ENCODE peak calls at places on chromosomes 4 and X, in six cellular contexts. G, N, C, L, F and Z are unnamed samples.

GRCh38 chr4:47646372-47646771 is 161.3 kb downstream of the ATP10D start:
- DNase-seq in F (no peak), C (no peak), G (no peak), L (no peak), N (no peak), Z (no peak)

GRCh38 chr4:5629542-5629941 is 78.8 kb downstream of the EVC2 start:
- DNase-seq in L (no peak), N (no peak), C (no peak), F (no peak), G (no peak), Z (no peak)

GRCh38 chr4:165294907-165295306 is 32.6 kb upstream of the MSMO1 start:
- DNase-seq in F (no peak), C (no peak), N (no peak), L (no peak), G (no peak), Z (no peak)

GRCh38 chr4:95585016-95585695 is 36.4 kb upstream of the UNC5C start:
- DNase-seq in L (peak), G (no peak), F (no peak), C (no peak), N (peak), Z (peak)

GRCh38 chr4:130714006-130714405 is 1618.1 kb downstream of the C4orf33 start:
- DNase-seq in L (no peak), G (no peak), N (no peak), C (no peak), F (no peak), Z (no peak)

GRCh38 chrX:155065035-155065734 is 5.8 kb downstream of the CMC4 start:
- DNase-seq in G (no peak), C (no peak), F (no peak), N (peak), L (peak), Z (peak)

GRCh38 chrX:151151668-151152267 is 24.6 kb upstream of the GPR50 start:
- DNase-seq in C (peak), G (no peak), F (peak), L (peak), N (peak), Z (peak)

GRCh38 chrX:17328837-17329236 is 46.2 kb upstream of the NHS start:
- DNase-seq in G (no peak), N (no peak), F (no peak), L (no peak), C (no peak), Z (no peak)

GRCh38 chrX:27598312-27598711 is 8.2 kb downstream of the DCAF8L2 start:
- DNase-seq in C (peak), G (no peak), F (peak), N (no peak), L (peak), Z (peak)

GRCh38 chr4:157739237-157739636 is 433.6 kb downstream of the GASK1B start:
- DNase-seq in N (no peak), F (no peak), G (no peak), C (peak), L (peak), Z (peak)

GRCh38 chr4:39642885-39643550 is 4.4 kb upstream of the SMIM14 start:
- DNase-seq in C (no peak), G (no peak), L (peak), N (no peak), F (no peak), Z (peak)

GRCh38 chr4:185576918-185577591 is 41.7 kb upstream of the PDLIM3 start:
- DNase-seq in C (no peak), F (no peak), L (no peak), N (no peak), G (no peak), Z (peak)

GRCh38 chr4:742742-743311 is 37.2 kb downstream of the PCGF3 start:
- DNase-seq in N (peak), L (peak), C (peak), F (peak), G (peak), Z (no peak)

GRCh38 chrX:8194216-8194615 is 23.1 kb upstream of the VCX2 start:
- DNase-seq in N (no peak), F (no peak), L (no peak), G (no peak), C (no peak), Z (no peak)

GRCh38 chr4:88881227-88881569 is 175.8 kb downstream of the FAM13A start:
- DNase-seq in N (no peak), C (no peak), L (no peak), F (no peak), G (no peak), Z (no peak)

GRCh38 chr4:20251061-20251795 is 477 bp upstream of the SLIT2 start:
- DNase-seq in C (no peak), L (no peak), G (peak), F (no peak), N (peak), Z (no peak)

GRCh38 chr4:20252656-20253271 is 1.1 kb downstream of the SLIT2 start:
- DNase-seq in C (peak), N (peak), F (peak), L (no peak), G (peak), Z (peak)

GRCh38 chr4:20248155-20248558 is 3.5 kb upstream of the SLIT2 start:
- DNase-seq in C (peak), G (peak), L (no peak), F (peak), N (peak), Z (peak)

GRCh38 chr4:20251796-20252655 is at the start of gene SLIT2:
- DNase-seq in N (peak), L (peak), F (peak), C (peak), G (peak), Z (peak)

GRCh38 chr4:20249333-20249732 is 2.4 kb upstream of the SLIT2 start:
- DNase-seq in L (no peak), N (peak), G (peak), F (peak), C (peak), Z (peak)
- TF ChIP-seq CTCF in L (peak), N (peak), G (peak), F (peak), C (peak), Z (peak)

DNA sequence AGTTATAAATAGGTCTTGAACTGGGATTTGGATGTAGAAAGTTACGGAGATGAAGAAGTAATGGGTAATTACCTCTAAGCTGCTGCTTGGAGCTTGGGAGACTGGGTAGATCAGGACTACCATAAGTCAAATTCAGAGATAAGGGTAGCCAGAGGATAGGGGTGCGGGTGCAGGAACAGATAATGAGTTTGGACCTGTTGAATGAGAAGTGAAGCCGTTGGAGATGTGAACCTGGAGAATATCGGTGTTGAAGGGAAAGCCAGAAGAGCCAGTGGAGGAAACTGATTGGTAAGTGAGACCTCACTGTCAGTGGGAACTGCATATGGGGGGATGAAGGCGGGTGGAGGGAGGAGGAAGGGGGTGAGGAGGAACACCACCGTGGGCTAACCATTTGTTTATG is 618 bp upstream of the FOXO4 start:
- DNase-seq in N (no peak), C (no peak), L (no peak), G (no peak), F (no peak), Z (no peak)
- H3K4me2 ChIP-seq in N (peak), C (peak), L (peak), G (peak), F (peak), Z (peak)

GRCh38 chr4:142324572-142324971 is 521.5 kb downstream of the INPP4B start:
- DNase-seq in G (no peak), F (no peak), C (no peak), N (no peak), L (no peak), Z (no peak)
- TF ChIP-seq CTCF in G (no peak), F (no peak), C (no peak), N (no peak), L (no peak), Z (no peak)

DNA sequence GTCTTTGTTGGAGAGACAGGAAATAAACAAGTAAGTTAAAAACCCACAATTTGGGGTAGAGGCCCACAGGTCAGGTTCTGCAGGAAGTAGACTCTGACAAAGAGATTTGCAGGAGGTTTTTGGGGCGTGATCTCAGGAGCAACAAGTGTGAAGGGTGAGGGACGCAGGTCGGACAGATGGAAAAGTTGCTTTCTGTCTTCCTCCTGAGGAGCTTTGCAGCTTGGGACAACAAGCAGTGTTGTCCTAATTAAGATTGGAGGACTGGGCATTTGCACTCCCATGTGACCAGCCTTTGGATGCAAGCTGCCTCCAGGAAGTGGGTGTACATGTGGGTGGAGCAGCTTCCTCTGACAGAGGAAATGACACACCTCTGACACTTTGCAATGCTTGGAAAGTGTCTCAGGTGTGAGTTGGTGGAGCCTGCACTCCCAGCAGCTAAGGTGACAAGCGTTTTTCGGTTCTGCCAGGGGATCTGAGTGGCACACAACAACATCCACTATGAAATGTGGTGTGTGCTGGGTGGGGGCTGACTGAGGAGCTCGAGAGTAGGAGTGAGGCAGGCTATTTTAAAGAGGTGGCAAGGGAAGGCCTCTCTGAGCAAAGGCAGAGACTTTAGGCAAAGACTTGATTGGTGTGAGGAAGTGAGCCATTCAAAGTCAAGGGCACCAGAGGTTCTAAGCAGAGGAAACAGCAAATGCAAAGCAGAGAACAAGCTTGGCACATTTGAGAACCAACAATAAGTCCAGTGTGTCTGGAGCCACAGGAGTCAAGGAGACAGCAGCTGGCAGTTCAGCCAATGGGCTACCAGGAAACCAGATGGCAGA is 339.8 kb upstream of the GATB start:
- DNase-seq in N (no peak), G (no peak), C (peak), F (no peak), L (peak), Z (no peak)
- H3K4me2 ChIP-seq in N (no peak), G (no peak), C (peak), F (no peak), L (no peak), Z (no peak)

DNA sequence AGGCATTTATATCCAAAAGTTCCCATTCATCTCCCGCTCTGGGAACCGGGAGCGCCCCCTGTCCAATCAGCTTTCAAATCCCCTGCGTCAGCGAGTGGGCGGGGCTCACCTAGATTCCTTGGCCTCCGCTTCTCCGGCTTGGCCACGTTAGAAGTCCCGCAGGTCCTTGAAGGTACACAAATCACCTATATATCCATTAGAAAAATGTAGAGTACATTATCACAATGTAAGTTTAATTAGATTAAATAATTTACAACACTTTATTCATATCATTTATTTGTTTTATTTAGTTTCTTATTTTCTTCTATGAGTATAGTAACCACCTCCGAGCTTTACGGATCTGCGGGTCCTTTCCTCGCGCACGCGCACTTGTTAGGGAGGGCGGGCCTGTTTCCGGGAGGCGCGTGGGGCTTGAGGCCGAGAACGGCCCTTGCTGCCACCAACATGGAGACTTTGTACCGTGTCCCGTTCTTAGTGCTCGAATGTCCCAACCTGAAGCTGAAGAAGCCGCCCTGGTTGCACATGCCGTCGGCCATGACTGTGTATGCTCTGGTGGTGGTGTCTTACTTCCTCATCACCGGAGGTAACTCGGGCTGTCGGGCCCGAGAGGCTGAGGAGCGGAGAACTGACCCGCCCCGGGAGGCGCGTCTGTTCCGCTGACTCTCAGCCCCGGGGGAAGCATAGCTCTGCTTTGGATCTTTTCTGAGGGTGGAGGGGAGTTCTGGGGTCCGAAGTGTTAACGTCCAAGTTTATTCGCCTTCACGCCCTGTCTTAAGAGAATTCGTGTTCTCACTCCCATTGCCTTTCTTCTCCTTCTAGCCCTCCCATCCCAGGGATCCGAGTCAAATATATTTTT is at the start of gene OSTC:
- DNase-seq in L (peak), N (peak), C (peak), G (peak), F (peak), Z (peak)
- TF ChIP-seq CTCF in L (no peak), N (peak), C (no peak), G (no peak), F (no peak), Z (no peak)

DNA sequence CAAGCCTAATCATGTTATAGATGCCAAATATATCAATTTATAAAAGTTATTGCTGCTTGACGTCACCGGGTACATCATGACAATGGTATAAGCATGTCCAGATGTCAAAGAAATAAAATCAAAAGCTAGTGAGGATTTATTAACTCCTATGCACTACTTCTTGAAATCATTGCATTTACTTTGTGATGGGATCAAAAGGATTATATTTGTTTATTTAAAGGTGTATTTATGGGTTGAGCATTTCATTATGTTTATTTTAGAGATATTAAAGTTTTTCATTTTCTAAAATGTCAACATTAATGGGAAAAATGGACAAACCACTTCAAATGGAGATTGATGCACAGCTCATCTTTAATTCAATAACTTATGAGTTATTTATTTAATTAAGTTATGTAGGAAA is 277.8 kb downstream of the EPHA5 start:
- DNase-seq in F (no peak), C (no peak), G (no peak), L (no peak), N (no peak), Z (no peak)
- H3K4me2 ChIP-seq in F (no peak), C (no peak), G (no peak), L (no peak), N (no peak), Z (no peak)

DNA sequence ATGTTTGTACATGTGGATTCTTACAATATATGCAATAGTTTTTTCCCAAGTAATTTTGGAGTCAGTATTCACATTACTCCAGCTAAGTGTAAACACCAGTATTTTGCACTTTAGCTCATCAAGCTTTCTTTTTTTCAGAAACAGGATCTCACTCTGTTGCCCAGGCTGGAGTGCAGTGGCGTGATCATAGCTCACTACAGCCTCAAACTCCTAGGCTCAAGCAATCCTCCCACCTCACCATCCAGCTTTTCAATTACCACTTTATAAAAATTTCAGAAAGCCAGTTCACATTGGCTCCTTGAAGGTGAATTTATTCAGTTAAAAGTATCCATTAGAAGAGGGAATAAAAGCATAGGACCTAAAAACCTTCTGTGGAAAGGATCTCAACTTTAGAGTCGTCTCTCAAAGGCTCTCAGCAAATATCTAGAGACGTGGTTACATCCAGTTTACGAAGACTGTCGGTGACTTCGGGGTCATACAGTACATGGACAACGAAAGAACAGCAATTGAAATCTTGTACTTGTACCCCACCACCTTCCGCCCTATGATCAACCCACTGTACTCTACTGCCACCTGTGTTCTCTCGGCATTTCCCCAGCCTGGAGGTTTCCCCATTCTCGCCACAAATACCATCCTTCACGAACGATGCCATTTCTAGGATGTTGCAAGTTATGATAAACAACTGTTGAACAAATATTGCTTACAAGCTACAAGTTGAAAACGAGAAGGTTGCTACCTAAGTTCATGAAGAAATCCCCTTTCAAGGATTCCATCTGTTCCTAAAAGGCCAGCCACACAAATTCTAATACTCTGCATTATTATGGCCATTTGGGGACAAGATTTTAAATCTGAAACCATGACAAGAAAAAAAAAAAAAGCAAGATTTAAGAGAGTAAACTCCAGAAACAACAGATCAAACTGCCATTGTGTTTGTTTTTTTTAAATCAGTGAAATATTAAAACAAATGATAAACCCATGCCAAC is 1.8 kb downstream of the APBB2 start:
- DNase-seq in L (peak), N (peak), G (peak), C (peak), F (peak), Z (peak)
- TF ChIP-seq CTCF in L (peak), N (peak), G (peak), C (peak), F (peak), Z (peak)

DNA sequence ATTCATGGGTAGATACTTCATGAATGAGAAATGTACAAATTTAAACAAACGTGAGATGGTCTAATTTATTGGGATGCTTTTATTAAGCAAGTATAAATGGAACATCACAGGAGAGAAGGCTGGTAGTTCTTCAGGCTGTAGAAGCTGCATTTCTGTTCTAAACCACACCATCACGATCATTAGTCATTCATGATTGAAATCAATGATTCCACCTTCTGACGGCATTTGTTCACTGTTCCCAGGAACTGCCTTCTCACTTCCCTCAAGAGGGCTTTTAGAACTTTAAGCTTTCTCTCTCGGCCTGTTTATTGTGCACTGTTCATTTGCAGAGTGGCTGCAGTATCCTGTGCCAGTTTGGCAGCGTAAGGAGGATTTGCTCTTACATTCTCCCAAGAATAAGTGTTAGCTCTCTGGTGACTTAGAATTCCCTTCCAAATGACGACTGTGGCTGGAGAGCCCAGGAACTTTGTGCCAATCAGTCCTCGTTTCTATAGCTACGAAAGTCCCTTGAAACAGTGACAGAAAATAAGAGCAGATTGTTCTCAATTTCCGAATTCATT is 54.7 kb downstream of the MFAP3L start:
- DNase-seq in G (no peak), L (peak), F (no peak), N (no peak), C (no peak), Z (peak)
- H3K4me2 ChIP-seq in G (peak), L (no peak), F (no peak), N (no peak), C (no peak), Z (peak)